ENCODE peak calls at places on chromosomes 13 and 19, in eight cellular contexts. B is AG04450, H is heart right ventricle, F is uterus, W is upper lobe of left lung, Y is tibial artery, G is neural progenitor cell, I is H1. J is an unnamed sample.
A peak's percentile ranks its signal among the peaks of the same experiment; 100 is the strongest.

GRCh38 chr13:62432906-62433305 is 1017.3 kb upstream of the PCDH20 start:
- DNase-seq in G (no peak), W (no peak), Y (no peak), B (no peak), F (no peak), I (no peak), H (no peak), J (no peak)

GRCh38 chr19:10193666-10194499 is 870 bp downstream of the DNMT1 start:
- DNase-seq in B (no peak), Y (no peak), I (peak; percentile 80), H (no peak), F (no peak), W (no peak), G (no peak), J (no peak)

GRCh38 chr19:10421981-10422461 is 1.7 kb downstream of the PDE4A start:
- DNase-seq in I (no peak), H (no peak), G (no peak), W (no peak), Y (no peak), F (no peak), B (no peak), J (no peak)

GRCh38 chr13:27583645-27584044 is 36.7 kb downstream of the LNX2 start:
- DNase-seq in I (no peak), H (no peak), F (no peak), G (no peak), B (no peak), W (no peak), Y (no peak), J (no peak)

GRCh38 chr19:4800591-4801081 is 9.1 kb downstream of the FEM1A start:
- DNase-seq in B (no peak), Y (no peak), W (peak; percentile 90), F (no peak), I (no peak), H (peak; percentile 63), G (no peak), J (no peak)

GRCh38 chr13:99191336-99191899 is 9.2 kb upstream of the UBAC2 start:
- DNase-seq in F (no peak), H (no peak), B (no peak), W (no peak), Y (no peak), G (no peak), I (no peak), J (no peak)

GRCh38 chr13:27794921-27795717 is 2.8 kb downstream of the GSX1 start:
- DNase-seq in W (no peak), B (no peak), Y (peak; percentile 33), G (peak; percentile 57), F (no peak), I (peak; percentile 68), H (no peak), J (no peak)

GRCh38 chr19:1073956-1074511 is 7.1 kb downstream of the ARHGAP45 start:
- DNase-seq in F (no peak), I (no peak), W (no peak), G (no peak), B (no peak), H (no peak), Y (no peak), J (no peak)

GRCh38 chr13:31807090-31807541 is 67.8 kb downstream of the RXFP2 start:
- DNase-seq in Y (no peak), G (no peak), W (no peak), F (no peak), B (no peak), H (no peak), I (no peak), J (no peak)

GRCh38 chr19:38285567-38285966 is 18.5 kb upstream of the C19orf33 start:
- DNase-seq in F (no peak), G (no peak), Y (no peak), W (no peak), H (no peak), B (no peak), I (no peak), J (no peak)

GRCh38 chr13:46778879-46779278 is 18.1 kb downstream of the ESD start:
- DNase-seq in F (no peak), H (no peak), Y (no peak), W (no peak), I (no peak), G (no peak), B (no peak), J (no peak)

GRCh38 chr19:44623080-44623479 is 9.7 kb downstream of the IGSF23 start:
- DNase-seq in I (no peak), H (no peak), G (no peak), B (no peak), W (peak; percentile 52), Y (no peak), F (no peak), J (no peak)

GRCh38 chr13:77028202-77028601 is 1.2 kb upstream of the FBXL3 start:
- DNase-seq in I (no peak), H (no peak), F (peak; percentile 63), W (peak; percentile 53), B (no peak), Y (no peak), G (no peak), J (no peak)

GRCh38 chr13:20090349-20090748 is 70.5 kb downstream of the GJA3 start:
- DNase-seq in Y (no peak), H (no peak), F (no peak), B (no peak), I (no peak), G (no peak), W (no peak), J (no peak)
- TF ChIP-seq CTCF in Y (no peak), H (no peak), F (no peak), B (peak; percentile 7), I (no peak), G (peak; percentile 14), W (peak; percentile 15), J (no peak)

GRCh38 chr13:80361883-80362327 is 21.0 kb upstream of the SPRY2 start:
- DNase-seq in B (no peak), I (no peak), F (no peak), G (peak; percentile 83), W (no peak), H (no peak), Y (no peak), J (no peak)

GRCh38 chr13:80361298-80361697 is 20.4 kb upstream of the SPRY2 start:
- DNase-seq in G (no peak), I (no peak), H (no peak), B (no peak), Y (no peak), W (no peak), F (no peak), J (no peak)

GRCh38 chr13:80367473-80367872 is 26.5 kb upstream of the SPRY2 start:
- DNase-seq in B (no peak), I (no peak), H (no peak), Y (no peak), W (no peak), F (no peak), G (no peak), J (no peak)

GRCh38 chr13:80362488-80362887 is 21.6 kb upstream of the SPRY2 start:
- DNase-seq in H (no peak), G (no peak), B (no peak), I (no peak), W (no peak), Y (no peak), F (no peak), J (no peak)

GRCh38 chr13:80363890-80364503 is 23.1 kb upstream of the SPRY2 start:
- DNase-seq in Y (no peak), G (peak; percentile 47), H (no peak), I (no peak), B (no peak), F (no peak), W (no peak), J (no peak)
- H3K4me3 ChIP-seq in Y (no peak overlapping the region), G (no peak overlapping the region), H (no peak overlapping the region), I (no peak overlapping the region), B (no peak overlapping the region), F (no peak overlapping the region), W (no peak overlapping the region), J (no peak overlapping the region)

GRCh38 chr19:7478173-7478842 is 10.5 kb downstream of the PEX11G start:
- DNase-seq in Y (no peak), G (no peak), F (no peak), B (no peak), H (no peak), W (no peak), I (no peak), J (no peak)

GRCh38 chr19:7477758-7478157 is 11.1 kb downstream of the PEX11G start:
- DNase-seq in Y (no peak), G (no peak), F (no peak), I (no peak), H (no peak), W (no peak), B (no peak), J (no peak)

GRCh38 chr19:7476241-7476640 is 12.6 kb downstream of the PEX11G start:
- DNase-seq in H (no peak), G (no peak), B (no peak), W (no peak), I (no peak), F (no peak), Y (no peak), J (no peak)

GRCh38 chr19:7476941-7477494 is 11.8 kb downstream of the PEX11G start:
- DNase-seq in F (no peak), B (no peak), H (no peak), W (no peak), G (no peak), I (no peak), Y (no peak), J (no peak)

GRCh38 chr19:7475665-7476064 is 13.2 kb downstream of the PEX11G start:
- DNase-seq in I (no peak), W (no peak), Y (no peak), B (no peak), G (no peak), F (no peak), H (no peak), J (no peak)
- TF ChIP-seq CTCF in I (no peak), W (no peak), Y (no peak), B (no peak), G (no peak), F (no peak), H (no peak), J (no peak)

DNA sequence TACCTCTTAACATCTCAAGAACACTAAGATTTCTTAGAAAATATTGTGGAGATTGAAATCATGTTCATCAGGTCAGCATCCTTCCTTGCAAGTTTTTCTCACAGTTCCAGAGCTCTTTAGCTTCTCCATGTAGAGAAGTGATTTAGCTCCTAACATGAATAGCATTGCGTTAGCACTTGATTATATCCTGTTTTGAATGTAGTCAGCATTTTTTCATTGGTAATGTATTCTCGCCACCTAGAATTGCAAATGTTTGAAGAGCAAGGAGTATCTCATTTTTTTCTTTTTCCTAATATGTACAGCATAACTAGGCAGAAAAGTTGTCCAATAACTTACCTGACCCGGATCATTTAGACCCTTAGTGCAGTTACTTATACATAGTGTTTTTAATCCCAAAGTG is 6.6 kb downstream of the ZNF470 start:
- DNase-seq in I (no peak), W (no peak), Y (no peak), B (no peak), G (no peak), H (no peak), F (no peak), J (no peak)
- H3K4me3 ChIP-seq in I (no peak overlapping the region), W (no peak overlapping the region), Y (no peak overlapping the region), B (no peak overlapping the region), G (no peak overlapping the region), H (no peak overlapping the region), F (no peak overlapping the region), J (no peak overlapping the region)

DNA sequence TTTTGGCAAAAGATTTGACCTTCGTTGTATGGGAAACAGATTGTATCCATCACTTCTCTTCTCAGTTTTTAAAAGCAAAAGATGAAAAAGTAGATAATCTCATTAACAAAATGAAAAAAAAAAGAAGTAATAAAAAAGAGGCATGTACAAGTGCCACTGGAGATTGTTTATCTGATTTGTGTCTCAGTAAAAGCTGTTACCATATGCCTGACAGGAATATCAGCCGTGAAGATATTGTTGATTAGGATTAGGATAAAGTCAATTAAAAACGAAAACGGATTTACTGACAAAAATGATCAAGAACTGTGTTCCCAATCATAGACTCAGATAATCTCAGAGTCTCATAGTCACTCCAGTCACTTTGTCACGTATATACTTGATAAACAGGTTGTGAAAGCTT is 842.1 kb upstream of the SLC10A2 start:
- DNase-seq in H (no peak), B (no peak), Y (no peak), I (no peak), G (no peak), W (no peak), F (no peak), J (no peak)
- TF ChIP-seq CTCF in H (no peak), B (no peak), Y (no peak), I (no peak), G (no peak), W (no peak), F (no peak), J (no peak)

J was measured in HFF-Myc.